ENCODE peak calls at places on chromosomes 1 and 21, in eight cellular contexts. S is COR-L47; B is HEK293T; V is NCI-H1436; U is HS-27A; L is stimulated activated CD4-positive, alpha-beta T cell treated with anti-CD3 and anti-CD28 coated beads, Interleukin-1b, Interleukin-23, amount 100 ng/mL, for 24 hours; R is uterus; O is left colon. K is an unnamed sample.

GRCh38 chr21:42429021-42429420 is 25.3 kb downstream of the UBASH3A start:
- DNase-seq in S (no peak), B (no peak), V (no peak), U (no peak), L (no peak), R (no peak), O (peak), K (no peak)

GRCh38 chr1:178532392-178532791 is 19.5 kb downstream of the TEX35 start:
- DNase-seq in S (peak), B (peak), V (peak), U (no peak), L (peak), R (peak), O (peak), K (peak)

GRCh38 chr1:23793018-23793781 is 2.3 kb downstream of the LYPLA2 start:
- DNase-seq in S (no peak), B (no peak), V (no peak), U (no peak), L (no peak), R (no peak), O (peak), K (no peak)

GRCh38 chr1:231252336-231252735 is 11.3 kb downstream of the GNPAT start:
- DNase-seq in S (no peak), B (no peak), V (no peak), U (no peak), L (no peak), R (no peak), O (no peak), K (no peak)

GRCh38 chr1:175893192-175893591 is 149.8 kb upstream of the TNR start:
- DNase-seq in S (no peak), B (no peak), V (no peak), U (no peak), L (no peak), R (no peak), O (no peak), K (no peak)

GRCh38 chr1:218409946-218410510 is 64.9 kb downstream of the TGFB2 start:
- DNase-seq in S (no peak), B (no peak), V (no peak), U (no peak), L (no peak), R (no peak), O (no peak), K (no peak)

GRCh38 chr21:27425574-27425973 is 458.7 kb upstream of the ADAMTS5 start:
- DNase-seq in S (no peak), B (no peak), V (no peak), U (peak), L (no peak), R (peak), O (no peak), K (no peak)

GRCh38 chr1:226223157-226223785 is at the start of gene MIXL1:
- DNase-seq in S (no peak), B (no peak), V (no peak), U (no peak), L (no peak), R (no peak), O (no peak), K (no peak)

GRCh38 chr1:248821101-248821500 is 4.6 kb downstream of the SH3BP5L start:
- DNase-seq in S (no peak), B (no peak), V (no peak), U (peak), L (no peak), R (no peak), O (no peak), K (no peak)

K was measured in GM18507.